ENCODE peak calls at places on chromosomes 13 and 19, in six cellular contexts. F is BE2C, O is thoracic aorta, L is uterus, I is cardiac muscle cell, X is right lobe of liver. B is an unnamed sample.

GRCh38 chr19:40235238-40236025 is 8.9 kb upstream of the CCNP start:
- DNase-seq in O (no peak), I (no peak), L (no peak), F (no peak), X (no peak), B (no peak)

GRCh38 chr13:32409561-32410440 is 18.1 kb downstream of the N4BP2L1 start:
- DNase-seq in L (peak; percentile 59), O (no peak), F (peak; percentile 17), I (peak; percentile 46), X (peak; percentile 55), B (no peak)

GRCh38 chr13:29961036-29961685 is 110.7 kb upstream of the UBL3 start:
- DNase-seq in X (no peak), F (no peak), L (no peak), O (no peak), I (no peak), B (no peak)

GRCh38 chr19:1082928-1083816 is 12.0 kb downstream of the POLR2E start:
- DNase-seq in O (no peak), X (no peak), F (no peak), L (no peak), I (no peak), B (no peak)

GRCh38 chr19:16473875-16474397 is 2.2 kb upstream of the EPS15L1 start:
- DNase-seq in F (no peak), X (no peak), O (no peak), I (no peak), L (no peak), B (no peak)

GRCh38 chr13:43830481-43830873 is 43.7 kb upstream of the ENOX1 start:
- DNase-seq in F (no peak), I (no peak), L (no peak), O (no peak), X (no peak), B (no peak)

GRCh38 chr13:112956516-112957294 is 12.3 kb upstream of the MCF2L start:
- DNase-seq in X (peak; percentile 16), F (no peak), I (no peak), L (no peak), O (no peak), B (no peak)

GRCh38 chr19:7444042-7444441 is 44.8 kb downstream of the PEX11G start:
- DNase-seq in O (no peak), X (no peak), L (no peak), F (no peak), I (no peak), B (no peak)

GRCh38 chr19:46271488-46272197 is 25.2 kb upstream of the HIF3A start:
- DNase-seq in O (no peak), L (peak; percentile 45), I (no peak), X (no peak), F (no peak), B (no peak)

GRCh38 chr13:101690871-101691270 is 238.4 kb downstream of the ITGBL1 start:
- DNase-seq in O (no peak), X (no peak), L (no peak), F (no peak), I (no peak), B (no peak)

GRCh38 chr13:66994097-66994496 is 236.0 kb downstream of the PCDH9 start:
- DNase-seq in I (peak; percentile 82), O (peak; percentile 24), X (peak; percentile 81), F (peak; percentile 93), L (no peak), B (peak; percentile 74)

GRCh38 chr13:33927315-33927714 is 109.4 kb downstream of the RFC3 start:
- DNase-seq in L (no peak), O (no peak), X (no peak), I (no peak), F (no peak), B (no peak)

GRCh38 chr19:18425515-18426415 is 6.6 kb downstream of the SSBP4 start:
- DNase-seq in I (no peak), F (peak; percentile 12), X (no peak), L (peak; percentile 76), O (no peak), B (no peak)

GRCh38 chr13:110183925-110184324 is 123.0 kb downstream of the COL4A1 start:
- DNase-seq in F (peak; percentile 12), L (no peak), X (no peak), I (no peak), O (no peak), B (no peak)

GRCh38 chr13:46295531-46296464 is 84.1 kb downstream of the LRRC63 start:
- DNase-seq in F (no peak), O (no peak), I (no peak), X (peak; percentile 32), L (no peak), B (no peak)

GRCh38 chr19:18109731-18110671 is 12.4 kb downstream of the MAST3 start:
- DNase-seq in O (no peak), F (peak; percentile 49), I (peak; percentile 62), X (peak; percentile 84), L (no peak), B (no peak)

GRCh38 chr19:32396046-32396652 is 9.4 kb upstream of the DPY19L3 start:
- DNase-seq in X (no peak), O (no peak), F (no peak), L (no peak), I (no peak), B (no peak)

GRCh38 chr13:54573186-54573585 is 1544.6 kb downstream of the OLFM4 start:
- DNase-seq in L (no peak), X (no peak), O (no peak), I (no peak), F (no peak), B (no peak)

GRCh38 chr19:2323707-2324106 is 4.7 kb downstream of the LSM7 start:
- DNase-seq in O (no peak), L (no peak), F (no peak), I (no peak), X (no peak), B (no peak)

GRCh38 chr19:2321565-2322283 is 6.7 kb downstream of the LSM7 start:
- DNase-seq in X (peak; percentile 12), O (no peak), I (no peak), L (no peak), F (no peak), B (no peak)

GRCh38 chr19:2326699-2327360 is 1.6 kb downstream of the LSM7 start:
- DNase-seq in X (no peak), O (no peak), L (no peak), F (no peak), I (no peak), B (no peak)

GRCh38 chr19:2325261-2326046 is 2.9 kb downstream of the LSM7 start:
- DNase-seq in X (no peak), O (no peak), L (no peak), F (no peak), I (no peak), B (no peak)

DNA sequence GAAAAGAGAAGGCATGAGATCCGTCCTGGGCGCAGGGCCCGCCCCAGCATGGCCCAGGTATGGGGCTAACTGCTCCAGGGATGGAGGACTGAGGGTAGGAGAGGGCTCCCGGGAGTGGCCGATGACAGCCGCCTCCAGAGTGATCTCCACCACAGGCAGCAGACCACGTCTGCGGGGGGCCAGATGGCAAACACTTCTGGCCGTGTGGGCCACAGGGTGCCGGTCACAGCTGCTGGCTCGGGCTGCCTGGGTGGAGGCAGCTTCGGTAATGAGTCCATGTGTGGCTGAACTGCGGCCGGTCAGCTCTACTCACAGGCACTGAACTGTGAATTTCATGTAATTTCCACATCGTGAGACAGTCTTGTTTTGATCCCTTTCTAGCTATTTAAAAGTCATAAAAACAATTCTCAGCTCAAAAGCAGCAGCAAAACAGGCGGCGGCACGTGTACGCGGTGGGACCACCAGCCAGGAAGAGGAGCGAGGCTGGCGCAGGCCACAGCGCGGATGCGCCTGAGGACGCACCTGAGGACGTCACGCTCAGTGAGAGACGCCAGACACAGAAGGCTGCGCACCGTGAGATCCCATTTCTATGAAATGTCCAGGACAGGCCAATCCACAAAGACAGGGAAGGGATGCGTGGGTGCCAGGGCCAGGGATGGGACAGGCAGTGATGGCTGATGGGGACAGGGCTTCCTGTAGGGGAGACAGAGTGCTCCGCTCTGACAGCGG is 4.0 kb downstream of the LSM7 start:
- DNase-seq in O (no peak), L (no peak), F (no peak), X (no peak), I (no peak), B (no peak)
- H3K4me3 ChIP-seq in O (no peak overlapping the region), L (no peak overlapping the region), F (no peak overlapping the region), X (no peak overlapping the region), I (no peak overlapping the region), B (no peak overlapping the region)

GRCh38 chr19:49787746-49788145 is 20.9 kb downstream of the AP2A1 start:
- DNase-seq in L (no peak), O (no peak), F (no peak), I (no peak), X (no peak), B (no peak)
- H3K4me1 ChIP-seq in L (peaks cover 19% of the 10 kb centered on the region), O (no peaks in the 10 kb centered on the region), F (no peaks in the 10 kb centered on the region), I (no peaks in the 10 kb centered on the region), X (no peaks in the 10 kb centered on the region), B (no peaks in the 10 kb centered on the region)

DNA sequence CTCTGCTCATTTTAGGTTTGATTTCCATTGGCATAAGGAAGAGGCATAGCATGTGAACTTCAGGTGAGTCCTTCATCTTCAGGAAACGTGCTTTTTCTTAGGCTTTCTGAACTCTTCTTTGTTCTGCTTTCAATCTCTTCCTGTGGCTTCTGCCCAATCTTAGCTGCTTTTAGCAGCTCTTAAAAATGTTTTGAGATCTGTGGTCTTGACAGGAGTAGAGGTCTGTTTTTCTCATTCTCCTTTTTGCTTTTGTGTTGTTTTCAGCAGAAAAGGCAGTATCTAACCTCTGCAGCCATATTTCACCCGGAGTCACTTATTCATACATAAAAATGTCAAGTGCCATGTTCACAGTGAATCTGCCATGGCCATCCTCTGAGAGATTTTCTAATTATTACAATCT is 120.3 kb downstream of the LIG4 start:
- DNase-seq in I (no peak), L (no peak), F (no peak), O (no peak), X (no peak), B (no peak)
- H3K27me3 ChIP-seq in I (no peaks in the 10 kb centered on the region), L (no peaks in the 10 kb centered on the region), F (no peaks in the 10 kb centered on the region), O (no peaks in the 10 kb centered on the region), X (no peaks in the 10 kb centered on the region), B (peaks cover 2% of the 10 kb centered on the region)

GRCh38 chr13:42047561-42048322 is 706 bp upstream of the DGKH start:
- DNase-seq in F (peak; percentile 56), O (no peak), X (peak; percentile 55), L (peak; percentile 44), I (peak; percentile 57), B (peak; percentile 66)
- H3K4me3 ChIP-seq in F (peak overlapping the region; percentile 73), O (peak overlapping the region; percentile 93), X (peak overlapping the region; percentile 87), L (peak overlapping the region; percentile 65), I (peak overlapping the region; percentile 88), B (peak overlapping the region; percentile 76)

B was measured in HAP-1.